ENCODE peak calls at places on chromosome 16, in five cellular contexts. I is AG10803, L is fibroblast of the aortic adventitia, M is MM.1S, J is endodermal cell. K is an unnamed sample.

GRCh38 chr16:52634101-52634500 is 87.2 kb upstream of the TOX3 start:
- DNase-seq in M (no peak), J (no peak), L (no peak), I (no peak), K (no peak)

GRCh38 chr16:86597126-86597879 is 19.0 kb downstream of the FOXL1 start:
- DNase-seq in M (no peak), I (no peak), J (no peak), L (no peak), K (no peak)

GRCh38 chr16:72481419-72481818 is 309.5 kb upstream of the PMFBP1 start:
- DNase-seq in L (peak; percentile 82), J (no peak), I (peak; percentile 7), M (no peak), K (no peak)

GRCh38 chr16:64417711-64418227 is 704.1 kb downstream of the CDH11 start:
- DNase-seq in J (no peak), M (no peak), L (peak; percentile 90), I (peak; percentile 98), K (peak; percentile 85)

GRCh38 chr16:56679813-56680212 is 2.5 kb upstream of the MT1X start:
- DNase-seq in I (no peak), L (no peak), M (no peak), J (no peak), K (no peak)

GRCh38 chr16:4392382-4393242 is 21.0 kb downstream of the VASN start:
- DNase-seq in M (no peak), L (peak; percentile 80), I (peak; percentile 93), J (peak; percentile 91), K (peak; percentile 63)

GRCh38 chr16:87702325-87702811 is 63.4 kb downstream of the KLHDC4 start:
- DNase-seq in L (peak; percentile 11), I (no peak), M (no peak), J (peak; percentile 88), K (peak; percentile 10)

GRCh38 chr16:85781685-85782370 is 17.5 kb downstream of the EMC8 start:
- DNase-seq in L (peak; percentile 80), I (peak; percentile 90), J (no peak), M (no peak), K (peak; percentile 63)

GRCh38 chr16:4979736-4980660 is 21.9 kb downstream of the SEC14L5 start:
- DNase-seq in M (no peak), L (no peak), I (no peak), J (no peak), K (no peak)

GRCh38 chr16:57977418-57978069 is 6.6 kb upstream of the CNGB1 start:
- DNase-seq in J (no peak), L (no peak), I (no peak), M (no peak), K (no peak)

GRCh38 chr16:28260193-28260592 is 32.1 kb upstream of the SBK1 start:
- DNase-seq in J (peak; percentile 65), I (no peak), M (no peak), L (peak; percentile 9), K (no peak)

GRCh38 chr16:54145881-54146280 is 140.7 kb downstream of the IRX3 start:
- DNase-seq in I (no peak), M (no peak), L (no peak), J (no peak), K (no peak)

GRCh38 chr16:29926675-29927522 is 873 bp upstream of the KCTD13 start:
- DNase-seq in M (no peak), I (peak; percentile 34), J (peak; percentile 62), L (no peak), K (peak; percentile 31)

GRCh38 chr16:59633996-59634579 is 900.0 kb upstream of the GOT2 start:
- DNase-seq in J (no peak), I (peak; percentile 76), M (no peak), L (peak; percentile 46), K (peak; percentile 74)

GRCh38 chr16:71489122-71489521 is at the start of gene ZNF19:
- DNase-seq in J (no peak), M (no peak), I (no peak), L (no peak), K (no peak)

GRCh38 chr16:12920739-12921138 is 19.3 kb downstream of the SHISA9 start:
- DNase-seq in L (no peak), M (no peak), J (no peak), I (no peak), K (no peak)

GRCh38 chr16:3968556-3968955 is 88.0 kb upstream of the CREBBP start:
- DNase-seq in J (no peak), L (peak; percentile 68), M (no peak), I (no peak), K (no peak)

DNA sequence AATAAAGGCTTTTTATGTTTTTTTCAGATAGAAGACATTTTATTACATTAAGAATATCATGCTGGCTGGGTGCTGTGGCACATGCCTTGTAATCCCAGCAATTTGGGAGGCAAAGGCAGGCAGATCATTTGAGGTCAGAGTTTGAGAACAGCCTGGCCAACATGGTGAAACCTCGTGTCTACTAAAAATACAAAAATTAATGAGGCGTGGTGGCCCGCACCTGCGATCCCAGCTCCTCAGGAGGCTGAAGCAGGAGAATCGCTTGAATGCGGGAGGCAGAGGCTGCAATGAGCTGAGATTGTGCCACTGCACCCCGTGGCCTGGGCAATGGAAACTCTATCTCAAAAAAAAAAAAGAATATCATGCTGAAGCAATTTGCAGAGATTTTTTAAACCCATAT is 29.1 kb upstream of the HAPSTR1 start:
- DNase-seq in I (no peak), J (no peak), L (no peak), M (no peak), K (no peak)
- H3K4me3 ChIP-seq in I (no peak overlapping the region), J (no peak overlapping the region), L (no peak overlapping the region), M (no peak overlapping the region), K (no peak overlapping the region)

GRCh38 chr16:66512589-66513404 is 37.1 kb downstream of the TK2 start:
- DNase-seq in L (peak; percentile 41), J (no peak), M (no peak), I (peak; percentile 71), K (peak; percentile 28)

GRCh38 chr16:66516172-66516807 is 33.6 kb downstream of the TK2 start:
- DNase-seq in L (no peak), J (no peak), M (peak; percentile 63), I (no peak), K (no peak)

GRCh38 chr16:66517586-66518263 is 32.2 kb downstream of the TK2 start:
- DNase-seq in L (no peak), I (no peak), J (peak; percentile 36), M (no peak), K (no peak)

GRCh38 chr16:66516808-66517585 is 32.9 kb downstream of the TK2 start:
- DNase-seq in L (peak; percentile 99), J (peak; percentile 76), M (peak; percentile 99), I (peak; percentile 98), K (peak; percentile 98)

GRCh38 chr16:66515543-66516171 is 34.3 kb downstream of the TK2 start:
- DNase-seq in J (peak; percentile 71), M (peak; percentile 56), L (peak; percentile 77), I (peak; percentile 91), K (peak; percentile 69)
- TF ChIP-seq CTCF in J (peak; percentile 55), M (peak; percentile 52), L (peak; percentile 56), I (peak; percentile 59), K (peak; percentile 59)

DNA sequence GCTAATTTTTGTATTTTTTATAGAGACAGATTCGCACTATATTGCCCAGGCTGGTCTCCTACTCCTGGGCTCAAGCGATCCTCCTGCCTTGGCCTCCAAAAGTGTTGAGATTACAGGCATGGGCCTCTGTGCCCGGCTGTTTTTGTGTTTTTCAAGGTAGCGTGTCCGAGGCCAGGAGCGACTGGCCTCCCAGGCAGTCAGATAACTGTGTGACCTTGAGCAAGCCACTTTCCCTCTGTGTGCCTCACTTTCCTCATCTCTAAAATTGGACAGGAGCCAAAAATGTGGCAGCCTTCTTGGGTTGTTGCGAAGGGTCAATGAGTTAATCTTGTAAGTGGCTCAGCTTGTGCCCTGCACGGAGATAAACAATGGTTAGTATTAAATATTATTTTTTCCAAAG is 2.4 kb downstream of the ABCC1 start:
- DNase-seq in I (no peak), L (no peak), J (no peak), M (no peak), K (no peak)
- H3K4me3 ChIP-seq in I (peak overlapping the region; percentile 8), L (peak overlapping the region; percentile 90), J (no peak overlapping the region), M (no peak overlapping the region), K (no peak overlapping the region)

DNA sequence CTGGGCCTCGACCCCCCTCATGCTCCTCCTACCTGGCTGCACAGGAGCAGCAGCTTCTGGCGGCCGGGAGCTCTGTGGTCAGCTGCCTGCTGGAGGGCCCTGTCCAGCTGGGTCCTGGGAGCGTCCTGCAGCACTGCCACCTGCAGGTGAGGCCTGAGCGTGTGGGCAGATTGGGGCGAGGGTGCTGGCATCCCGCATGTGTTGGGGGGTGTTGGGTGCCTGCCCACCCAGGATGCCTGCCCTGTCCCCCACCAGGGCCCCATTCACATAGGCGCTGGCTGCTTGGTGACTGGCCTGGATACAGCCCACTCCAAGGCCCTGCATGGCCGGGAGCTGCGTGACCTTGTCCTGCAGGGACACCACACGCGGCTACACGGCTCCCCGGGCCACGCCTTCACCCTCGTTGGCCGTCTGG is 16.5 kb downstream of the FCSK start:
- DNase-seq in J (peak; percentile 87), I (no peak), M (no peak), L (peak; percentile 18), K (peak; percentile 18)
- TF ChIP-seq CTCF in J (peak; percentile 80), I (peak; percentile 40), M (peak; percentile 25), L (peak; percentile 45), K (peak; percentile 64)

GRCh38 chr16:22297114-22297870 is at the start of gene POLR3E:
- DNase-seq in I (peak; percentile 96), J (peak; percentile 100), L (peak; percentile 97), M (peak; percentile 98), K (peak; percentile 99)

GRCh38 chr16:22296225-22297113 is 740 bp upstream of the POLR3E start:
- DNase-seq in L (peak; percentile 16), M (peak; percentile 24), I (no peak), J (no peak), K (peak; percentile 24)

GRCh38 chr16:22297871-22298733 is 893 bp downstream of the POLR3E start:
- DNase-seq in J (peak; percentile 85), I (peak; percentile 98), M (peak; percentile 88), L (peak; percentile 98), K (peak; percentile 95)

GRCh38 chr16:22300427-22301071 is 3.3 kb downstream of the POLR3E start:
- DNase-seq in J (peak; percentile 80), I (peak; percentile 78), M (peak; percentile 45), L (peak; percentile 60), K (peak; percentile 60)

GRCh38 chr16:22299036-22299435 is 1.8 kb downstream of the POLR3E start:
- DNase-seq in I (no peak), L (no peak), M (no peak), J (no peak), K (no peak)
- H3K4me3 ChIP-seq in I (no peak overlapping the region), L (no peak overlapping the region), M (no peak overlapping the region), J (peak overlapping the region; percentile 96), K (no peak overlapping the region)

GRCh38 chr16:1543085-1543896 is 9.8 kb downstream of the TMEM204 start:
- DNase-seq in J (peak; percentile 75), L (peak; percentile 95), M (no peak), I (peak; percentile 61), K (peak; percentile 65)
- TF ChIP-seq CTCF in J (peak; percentile 29), L (peak; percentile 24), M (peak; percentile 7), I (peak; percentile 20), K (no peak)

K was measured in astrocyte of the spinal cord.